ENCODE peak calls at places on chromosomes 6 and 20, in eight cellular contexts. X is choroid plexus epithelial cell, U is GM13977, R is fibroblast of the aortic adventitia, I is cardiac fibroblast, H is hepatocyte, S is mesothelial cell of epicardium, M is nephron progenitor cell. V is an unnamed sample.

GRCh38 chr20:38196592-38196991 is 31.5 kb upstream of the TGM2 start:
- DNase-seq in X (peak; percentile 87), U (no peak), R (peak; percentile 96), I (peak; percentile 95), H (peak; percentile 64), S (no peak), M (no peak), V (peak; percentile 84)

GRCh38 chr6:81929828-81930227 is 177.3 kb upstream of the TENT5A start:
- DNase-seq in X (peak; percentile 62), U (no peak), R (peak; percentile 92), I (peak; percentile 29), H (no peak), S (no peak), M (no peak), V (no peak)

GRCh38 chr6:14635195-14635594 is 517.6 kb downstream of the CD83 start:
- DNase-seq in X (no peak), U (no peak), R (no peak), I (no peak), H (no peak), S (no peak), M (no peak), V (no peak)

GRCh38 chr6:55052846-55053245 is 121.5 kb upstream of the HCRTR2 start:
- DNase-seq in X (no peak), U (no peak), R (no peak), I (no peak), H (no peak), S (no peak), M (no peak), V (no peak)

GRCh38 chr6:158698876-158699440 is 49.1 kb downstream of the SYTL3 start:
- DNase-seq in X (peak; percentile 43), U (no peak), R (no peak), I (no peak), H (no peak), S (no peak), M (no peak), V (peak; percentile 7)

GRCh38 chr6:45952546-45952945 is 63.1 kb downstream of the CLIC5 start:
- DNase-seq in X (no peak), U (no peak), R (no peak), I (no peak), H (no peak), S (no peak), M (no peak), V (no peak)

GRCh38 chr6:21666200-21666671 is 72.7 kb downstream of the SOX4 start:
- DNase-seq in X (no peak), U (no peak), R (peak; percentile 4), I (peak; percentile 9), H (peak; percentile 32), S (peak; percentile 48), M (peak; percentile 47), V (no peak)

GRCh38 chr6:6943411-6943810 is 164.3 kb upstream of the RREB1 start:
- DNase-seq in X (no peak), U (no peak), R (no peak), I (no peak), H (no peak), S (no peak), M (no peak), V (no peak)

GRCh38 chr6:33682341-33682740 is 29.2 kb downstream of the UQCC2 start:
- DNase-seq in X (no peak), U (no peak), R (no peak), I (no peak), H (no peak), S (no peak), M (no peak), V (no peak)

GRCh38 chr6:145964948-145965366 is 799 bp upstream of the SHPRH start:
- DNase-seq in X (no peak), U (no peak), R (peak; percentile 4), I (no peak), H (peak; percentile 10), S (no peak), M (no peak), V (no peak)

GRCh38 chr6:39301606-39302005 is 12.6 kb downstream of the KCNK17 start:
- DNase-seq in X (peak; percentile 17), U (no peak), R (no peak), I (no peak), H (no peak), S (no peak), M (peak; percentile 45), V (no peak)

GRCh38 chr6:152426276-152426675 is 210.9 kb downstream of the SYNE1 start:
- DNase-seq in X (no peak), U (no peak), R (no peak), I (no peak), H (no peak), S (no peak), M (no peak), V (no peak)

DNA sequence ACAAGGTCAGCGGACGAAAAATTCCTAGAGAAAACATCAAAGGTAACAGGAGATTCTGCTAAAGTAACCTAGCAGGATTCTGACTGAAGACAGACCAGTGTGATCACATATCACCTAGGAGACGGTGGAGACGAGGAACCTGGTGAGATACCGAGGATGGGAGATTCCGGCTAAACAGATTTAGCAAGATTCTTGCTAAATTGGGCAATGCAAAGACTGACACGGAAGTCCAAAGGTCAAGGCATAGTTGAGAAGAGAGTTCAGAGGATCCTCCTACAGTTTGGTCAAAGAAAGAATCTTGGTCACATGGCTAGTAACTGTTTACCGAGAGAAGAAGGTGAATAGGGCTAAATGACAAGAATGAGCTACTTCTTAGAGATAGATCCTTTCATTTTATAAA is 61.1 kb downstream of the TMEM170B start:
- DNase-seq in X (no peak), U (no peak), R (no peak), I (no peak), H (peak; percentile 84), S (no peak), M (no peak), V (no peak)
- TF ChIP-seq CTCF in X (no peak), U (no peak), R (no peak), I (no peak), H (no peak), S (no peak), M (no peak), V (no peak)

GRCh38 chr6:99614430-99615161 is 8.0 kb downstream of the PRDM13 start:
- DNase-seq in X (no peak), U (no peak), R (no peak), I (no peak), H (peak; percentile 29), S (no peak), M (peak; percentile 58), V (no peak)
- TF ChIP-seq CTCF in X (no peak), U (no peak), R (no peak), I (no peak), H (peak; percentile 8), S (peak; percentile 27), M (peak; percentile 16), V (no peak)

GRCh38 chr6:165987483-165988305 is 180.0 kb downstream of the TBXT start:
- DNase-seq in X (peak; percentile 91), U (no peak), R (peak; percentile 88), I (peak; percentile 85), H (peak; percentile 62), S (peak; percentile 56), M (peak; percentile 72), V (no peak)
- TF ChIP-seq CTCF in X (no peak), U (no peak), R (peak; percentile 1), I (no peak), H (no peak), S (no peak), M (no peak), V (no peak)

DNA sequence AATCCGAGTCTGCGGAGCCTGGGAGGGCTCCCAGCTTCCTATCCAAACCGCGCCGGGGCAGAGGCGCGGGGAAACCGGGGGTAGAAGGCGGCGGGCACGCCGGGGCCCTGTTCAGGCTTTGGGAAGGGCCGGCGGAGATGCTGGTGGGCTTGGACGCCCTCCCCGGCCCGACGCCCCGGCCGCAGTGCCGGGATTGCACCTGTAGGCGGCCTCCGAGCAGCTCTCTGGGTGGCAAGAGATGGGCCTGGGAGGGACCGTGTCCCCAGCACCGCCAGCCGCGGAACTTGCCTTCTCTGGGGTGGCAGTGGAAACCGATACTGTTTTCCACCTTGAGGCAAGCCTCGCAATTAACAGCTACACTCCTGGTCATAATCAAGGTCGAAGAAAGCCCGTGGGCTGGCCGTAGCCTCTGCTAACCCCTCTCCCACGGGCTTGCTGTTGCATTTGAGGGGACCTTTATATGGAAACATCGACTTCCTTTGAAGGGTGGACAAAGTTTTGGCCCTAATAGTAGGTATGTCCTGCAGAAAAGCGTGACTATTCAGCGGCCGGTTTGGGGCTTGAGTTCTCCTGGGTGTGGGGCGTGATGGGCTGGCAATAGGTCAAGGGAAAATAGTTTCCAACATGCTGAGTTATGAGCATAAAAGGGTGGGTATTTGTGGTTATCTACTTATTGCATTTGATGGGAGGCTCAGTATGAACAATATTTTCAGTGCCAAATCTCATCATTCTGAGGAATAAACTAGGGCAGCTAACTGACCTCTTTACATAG is 1.1 kb upstream of the JAG1 start:
- DNase-seq in X (peak; percentile 74), U (peak; percentile 84), R (peak; percentile 74), I (peak; percentile 76), H (peak; percentile 92), S (peak; percentile 86), M (peak; percentile 87), V (peak; percentile 42)
- TF ChIP-seq CTCF in X (peak; percentile 79), U (peak; percentile 84), R (peak; percentile 88), I (peak; percentile 88), H (peak; percentile 82), S (peak; percentile 88), M (peak; percentile 79), V (peak; percentile 85)

DNA sequence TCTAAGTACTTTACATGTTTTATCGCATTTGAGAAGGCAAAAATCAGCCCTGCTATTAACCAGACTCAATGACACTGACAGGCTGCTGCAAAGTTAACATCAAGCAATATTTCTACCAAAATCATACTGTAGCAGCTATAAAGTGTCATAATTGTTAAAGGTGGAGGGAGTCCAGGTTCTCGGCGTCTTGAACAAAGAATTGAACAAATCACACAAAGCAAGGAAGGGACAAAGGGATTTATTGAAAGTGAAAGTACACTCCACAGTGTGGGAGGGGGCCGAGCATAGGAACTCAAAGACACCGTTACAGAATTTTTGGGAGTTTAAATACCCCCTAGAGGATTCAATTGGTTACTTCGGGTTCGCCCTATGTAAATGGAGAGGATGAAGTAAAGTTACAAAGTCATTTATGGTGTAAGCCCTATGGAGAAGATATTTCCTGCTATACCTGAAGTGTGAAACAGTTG is 12.9 kb upstream of the ZNF391 start:
- DNase-seq in X (peak; percentile 14), U (no peak), R (peak; percentile 8), I (peak; percentile 1), H (peak; percentile 7), S (no peak), M (no peak), V (no peak)
- TF ChIP-seq CTCF in X (no peak), U (no peak), R (peak; percentile 16), I (no peak), H (no peak), S (no peak), M (no peak), V (peak; percentile 32)

GRCh38 chr6:124962617-124963415 is 579 bp downstream of the RNF217 start:
- DNase-seq in X (no peak), U (peak; percentile 28), R (peak; percentile 34), I (peak; percentile 48), H (peak; percentile 65), S (peak; percentile 65), M (peak; percentile 57), V (peak; percentile 7)
- TF ChIP-seq CTCF in X (peak; percentile 11), U (no peak), R (peak; percentile 18), I (no peak), H (peak; percentile 22), S (no peak), M (no peak), V (peak; percentile 40)

V was measured in HFFc6.